ENCODE peak calls at places on chromosomes 6 and 20, in seven cellular contexts. L is psoas muscle; D is activated T-cell treated with anti-CD3 and anti-CD28 coated beads for 1 hour; B is ACHN; Q is stimulated activated CD4-positive, alpha-beta T cell treated with anti-CD3 and anti-CD28 coated beads, Interleukin-4, amount 100 ng/mL, for 24 hours; G is Peyer's patch; S is T1000. U is an unnamed sample.

GRCh38 chr20:32920530-32921298 is 62.0 kb downstream of the EFCAB8 start:
- DNase-seq in D (no peak), S (no peak), B (no peak), G (no peak), Q (no peak), L (no peak), U (no peak)

GRCh38 chr20:14336667-14337066 is 745 bp downstream of the FLRT3 start:
- DNase-seq in Q (no peak), D (no peak), S (no peak), G (no peak), B (peak), L (no peak), U (peak)

GRCh38 chr20:2817891-2818595 is 1.9 kb downstream of the TMEM239 start:
- DNase-seq in D (no peak), L (peak), G (peak), Q (no peak), S (no peak), B (no peak), U (no peak)

GRCh38 chr6:16764188-16764950 is 3.1 kb upstream of the ATXN1 start:
- DNase-seq in G (no peak), L (no peak), D (no peak), S (no peak), Q (no peak), B (peak), U (peak)

GRCh38 chr6:46541556-46541955 is 50.3 kb upstream of the RCAN2 start:
- DNase-seq in G (no peak), D (no peak), B (no peak), S (no peak), L (no peak), Q (no peak), U (no peak)

GRCh38 chr6:113586966-113587699 is 270.0 kb upstream of the MARCKS start:
- DNase-seq in S (no peak), L (no peak), B (no peak), Q (no peak), G (no peak), D (no peak), U (no peak)

GRCh38 chr20:43579861-43580793 is 10.6 kb upstream of the IFT52 start:
- DNase-seq in S (no peak), Q (no peak), B (no peak), D (no peak), G (no peak), L (no peak), U (no peak)

GRCh38 chr20:44187054-44187762 is at the start of gene JPH2:
- DNase-seq in G (no peak), Q (no peak), L (peak), S (peak), B (peak), D (no peak), U (peak)

GRCh38 chr6:90100059-90100665 is 196.5 kb downstream of the BACH2 start:
- DNase-seq in B (no peak), D (no peak), L (no peak), S (no peak), G (no peak), Q (no peak), U (no peak)

GRCh38 chr6:34630040-34630439 is 66.5 kb downstream of the ILRUN start:
- DNase-seq in Q (no peak), D (no peak), S (no peak), L (no peak), G (no peak), B (peak), U (peak)

GRCh38 chr6:18081025-18081668 is 41.3 kb downstream of the NHLRC1 start:
- DNase-seq in G (no peak), L (no peak), D (no peak), Q (no peak), S (no peak), B (no peak), U (no peak)